ENCODE peak calls at places on chromosomes 4 and X, in six cellular contexts. Q is sigmoid colon, N is PC-3, A is progenitor cell of endocrine pancreas, O is GM06990, Y is spleen. B is an unnamed sample.

GRCh38 chrX:52933976-52934703 is 24.2 kb downstream of the FAM156A start:
- DNase-seq in Q (no peak), Y (no peak), N (peak), A (no peak), O (no peak), B (no peak)

GRCh38 chr4:74267998-74268606 is 40.2 kb upstream of the EPGN start:
- DNase-seq in O (no peak), A (no peak), Q (no peak), Y (no peak), N (peak), B (no peak)

GRCh38 chrX:87805829-87806490 is 288.4 kb downstream of the KLHL4 start:
- DNase-seq in O (no peak), A (no peak), Q (no peak), N (peak), Y (no peak), B (no peak)

GRCh38 chr4:166994686-166995085 is 239.6 kb downstream of the SPOCK3 start:
- DNase-seq in Q (no peak), A (no peak), N (no peak), Y (no peak), O (no peak), B (no peak)

GRCh38 chr4:11585506-11585905 is 156.8 kb upstream of the HS3ST1 start:
- DNase-seq in O (no peak), A (no peak), N (peak), Y (no peak), Q (no peak), B (no peak)

GRCh38 chrX:45697591-45697990 is 496.9 kb upstream of the DIPK2B start:
- DNase-seq in N (peak), O (no peak), Q (no peak), Y (no peak), A (no peak), B (no peak)

GRCh38 chr4:186553717-186554116 is 1.6 kb downstream of the MTNR1A start:
- DNase-seq in Q (no peak), Y (peak), O (no peak), N (no peak), A (no peak), B (no peak)

GRCh38 chr4:82421796-82422560 is 8.3 kb downstream of the HNRNPDL start:
- DNase-seq in O (peak), A (no peak), Y (no peak), N (no peak), Q (no peak), B (no peak)

GRCh38 chrX:152635941-152636340 is 1.8 kb upstream of the GABRQ start:
- DNase-seq in N (peak), Q (no peak), Y (no peak), O (no peak), A (no peak), B (no peak)

GRCh38 chrX:103825881-103826280 is 6.2 kb downstream of the RAB9B start:
- DNase-seq in O (no peak), N (no peak), Y (no peak), Q (no peak), A (no peak), B (no peak)

GRCh38 chr4:140372607-140373327 is 679 bp upstream of the SCOC start:
- DNase-seq in O (peak), Y (no peak), N (peak), A (no peak), Q (no peak), B (no peak)

GRCh38 chr4:1728061-1728980 is 7.0 kb downstream of the TACC3 start:
- DNase-seq in A (no peak), Q (no peak), Y (peak), N (no peak), O (no peak), B (no peak)

GRCh38 chr4:156243015-156243414 is 289.3 kb upstream of the CTSO start:
- DNase-seq in Q (no peak), N (no peak), A (no peak), O (no peak), Y (no peak), B (no peak)

GRCh38 chr4:177728361-177729152 is 286.3 kb upstream of the AGA start:
- DNase-seq in Y (no peak), A (no peak), Q (no peak), O (no peak), N (peak), B (no peak)

GRCh38 chrX:53438832-53439230 is 4.7 kb upstream of the HSD17B10 start:
- DNase-seq in Q (no peak), N (no peak), O (no peak), Y (no peak), A (no peak), B (no peak)

GRCh38 chrX:8091526-8091925 is 79.5 kb downstream of the VCX2 start:
- DNase-seq in N (no peak), Q (no peak), O (no peak), A (no peak), Y (no peak), B (no peak)

GRCh38 chr4:107853444-107854325 is 29.0 kb downstream of the SGMS2 start:
- DNase-seq in Q (no peak), Y (no peak), A (no peak), O (no peak), N (peak), B (no peak)

GRCh38 chr4:133045288-133045687 is 103.8 kb upstream of the PCDH10 start:
- DNase-seq in Q (no peak), Y (no peak), O (no peak), N (no peak), A (no peak), B (no peak)

GRCh38 chr4:53267026-53267425 is 98.8 kb downstream of the SCFD2 start:
- DNase-seq in O (no peak), Y (no peak), N (no peak), A (no peak), Q (no peak), B (no peak)

GRCh38 chr4:15682340-15682725 is 706 bp downstream of the FAM200B start:
- DNase-seq in A (no peak), Q (no peak), N (no peak), Y (no peak), O (no peak), B (no peak)

GRCh38 chr4:8340721-8341680 is 71.4 kb downstream of the HTRA3 start:
- DNase-seq in O (no peak), Y (no peak), Q (peak), N (no peak), A (no peak), B (peak)

GRCh38 chr4:7207791-7208231 is 15.5 kb downstream of the SORCS2 start:
- DNase-seq in A (no peak), Y (no peak), Q (no peak), O (no peak), N (no peak), B (no peak)

GRCh38 chr4:76723373-76723772 is 174.6 kb downstream of the SOWAHB start:
- DNase-seq in N (peak), A (no peak), Y (no peak), Q (no peak), O (no peak), B (no peak)
- TF ChIP-seq CTCF in N (peak), A (no peak), Y (no peak), Q (no peak), O (peak), B (no peak)

GRCh38 chr4:38145033-38145673 is 185.0 kb downstream of the PTTG2 start:
- DNase-seq in O (no peak), A (no peak), Q (no peak), N (no peak), Y (no peak), B (no peak)
- TF ChIP-seq CTCF in O (no peak), A (no peak), Q (no peak), N (no peak), Y (no peak), B (no peak)

GRCh38 chrX:32483534-32484136 is 727.7 kb downstream of the DMD start:
- DNase-seq in Y (no peak), Q (no peak), N (peak), O (no peak), A (no peak), B (no peak)
- TF ChIP-seq CTCF in Y (peak), Q (no peak), N (peak), O (peak), A (peak), B (peak)

GRCh38 chr4:10186228-10187214 is 69.9 kb upstream of the WDR1 start:
- DNase-seq in N (no peak), Q (no peak), O (no peak), Y (no peak), A (no peak), B (no peak)
- TF ChIP-seq CTCF in N (no peak), Q (no peak), O (peak), Y (no peak), A (peak), B (peak)

GRCh38 chrX:133250184-133251080 is 32.3 kb upstream of the TFDP3 start:
- DNase-seq in A (no peak), O (no peak), Y (no peak), N (no peak), Q (peak), B (no peak)

GRCh38 chrX:133248177-133248576 is 30.0 kb upstream of the TFDP3 start:
- DNase-seq in Q (no peak), Y (no peak), A (no peak), N (no peak), O (no peak), B (no peak)

GRCh38 chrX:133254666-133255065 is 36.5 kb upstream of the TFDP3 start:
- DNase-seq in O (no peak), A (no peak), Y (no peak), Q (no peak), N (peak), B (no peak)

GRCh38 chrX:133246921-133247320 is 28.8 kb upstream of the TFDP3 start:
- DNase-seq in Q (no peak), Y (no peak), O (no peak), N (no peak), A (no peak), B (no peak)

GRCh38 chrX:133249659-133250058 is 31.5 kb upstream of the TFDP3 start:
- DNase-seq in A (no peak), Q (no peak), O (no peak), Y (no peak), N (peak), B (no peak)
- TF ChIP-seq CTCF in A (peak), Q (no peak), O (no peak), Y (no peak), N (peak), B (peak)

GRCh38 chrX:6644411-6644810 is 109.5 kb upstream of the VCX3A start:
- DNase-seq in Y (no peak), N (peak), O (no peak), A (no peak), Q (no peak), B (no peak)
- TF ChIP-seq CTCF in Y (no peak), N (peak), O (peak), A (peak), Q (no peak), B (peak)